ENCODE peak calls at places on chromosomes 13 and 19, in eight cellular contexts. B is mucosa of descending colon; U is CD4-positive, alpha-beta T cell; I is bronchial epithelial cell; N is WERI-Rb-1; L is ovary; P is fibroblast of pulmonary artery; H is adrenal gland. S is an unnamed sample.

GRCh38 chr19:14343286-14343685 is 38.0 kb upstream of the ADGRE5 start:
- DNase-seq in B (no peak), U (no peak), I (no peak), N (no peak), L (no peak), P (no peak), H (no peak), S (no peak)

GRCh38 chr13:75803175-75803611 is 167.1 kb downstream of the LMO7 start:
- DNase-seq in B (no peak), U (no peak), I (no peak), N (no peak), L (no peak), P (no peak), H (no peak), S (no peak)

GRCh38 chr13:48038763-48039162 is 1.2 kb downstream of the NUDT15 start:
- DNase-seq in B (no peak), U (no peak), I (no peak), N (no peak), L (no peak), P (no peak), H (no peak), S (no peak)

GRCh38 chr13:97588993-97589392 is 155.0 kb downstream of the RAP2A start:
- DNase-seq in B (no peak), U (no peak), I (no peak), N (no peak), L (no peak), P (no peak), H (no peak), S (no peak)

GRCh38 chr19:55253842-55254624 is 4.8 kb downstream of the PPP6R1 start:
- DNase-seq in B (peak), U (peak), I (no peak), N (no peak), L (no peak), P (no peak), H (no peak), S (no peak)

GRCh38 chr19:50891253-50891625 is 18.0 kb downstream of the KLK2 start:
- DNase-seq in B (no peak), U (no peak), I (no peak), N (no peak), L (no peak), P (no peak), H (no peak), S (no peak)

GRCh38 chr13:107438251-107438650 is 777.1 kb downstream of the LIG4 start:
- DNase-seq in B (no peak), U (no peak), I (no peak), N (no peak), L (no peak), P (no peak), H (no peak), S (no peak)

GRCh38 chr19:11377237-11377636 is 2.8 kb downstream of the SWSAP1 start:
- DNase-seq in B (no peak), U (no peak), I (peak), N (no peak), L (peak), P (peak), H (peak), S (peak)

GRCh38 chr13:81171065-81171647 is 830.2 kb upstream of the SPRY2 start:
- DNase-seq in B (no peak), U (no peak), I (peak), N (no peak), L (no peak), P (peak), H (no peak), S (no peak)

GRCh38 chr19:19386373-19386869 is 19.1 kb upstream of the GATAD2A start:
- DNase-seq in B (peak), U (peak), I (no peak), N (no peak), L (no peak), P (no peak), H (no peak), S (no peak)

GRCh38 chr13:99214232-99214631 is 13.6 kb downstream of the UBAC2 start:
- DNase-seq in B (no peak), U (peak), I (peak), N (no peak), L (no peak), P (no peak), H (no peak), S (no peak)

GRCh38 chr13:48424212-48424611 is 11.3 kb upstream of the LPAR6 start:
- DNase-seq in B (no peak), U (no peak), I (peak), N (no peak), L (no peak), P (no peak), H (no peak), S (no peak)

GRCh38 chr13:36673352-36673751 is 468 bp upstream of the SERTM1 start:
- DNase-seq in B (no peak), U (no peak), I (no peak), N (no peak), L (no peak), P (no peak), H (no peak), S (no peak)

GRCh38 chr19:49149652-49150105 is 5.5 kb downstream of the HRC start:
- DNase-seq in B (peak), U (no peak), I (peak), N (peak), L (peak), P (peak), H (peak), S (no peak)

GRCh38 chr13:20828540-20829364 is 55.0 kb upstream of the EEF1AKMT1 start:
- DNase-seq in B (no peak), U (no peak), I (peak), N (peak), L (peak), P (peak), H (no peak), S (no peak)

GRCh38 chr19:29211562-29212416 is 1.2 kb downstream of the UQCRFS1 start:
- DNase-seq in B (no peak), U (no peak), I (no peak), N (peak), L (no peak), P (peak), H (peak), S (no peak)

GRCh38 chr19:55165952-55166529 is 372 bp downstream of the DNAAF3 start:
- DNase-seq in B (peak), U (peak), I (peak), N (peak), L (peak), P (peak), H (peak), S (no peak)

GRCh38 chr19:42024622-42025111 is 30.6 kb upstream of the ATP1A3 start:
- DNase-seq in B (no peak), U (no peak), I (no peak), N (no peak), L (no peak), P (peak), H (no peak), S (no peak)

GRCh38 chr13:32316030-32316344 is 679 bp downstream of the BRCA2 start:
- DNase-seq in B (no peak), U (no peak), I (no peak), N (no peak), L (no peak), P (no peak), H (no peak), S (no peak)

GRCh38 chr19:46035546-46035945 is 5.3 kb downstream of the IGFL4 start:
- DNase-seq in B (no peak), U (no peak), I (no peak), N (no peak), L (no peak), P (no peak), H (no peak), S (no peak)

GRCh38 chr13:41648314-41648935 is 191.1 kb downstream of the RGCC start:
- DNase-seq in B (no peak), U (no peak), I (peak), N (no peak), L (no peak), P (peak), H (no peak), S (no peak)

GRCh38 chr19:18899624-18900560 is 3.9 kb upstream of the CERS1 start:
- DNase-seq in B (no peak), U (no peak), I (no peak), N (peak), L (no peak), P (no peak), H (no peak), S (no peak)

GRCh38 chr13:74134777-74135305 is 637 bp upstream of the KLF12 start:
- DNase-seq in B (peak), U (peak), I (peak), N (peak), L (no peak), P (no peak), H (no peak), S (no peak)

GRCh38 chr13:36088001-36088400 is 43.2 kb downstream of the DCLK1 start:
- DNase-seq in B (no peak), U (no peak), I (peak), N (no peak), L (no peak), P (no peak), H (no peak), S (no peak)

GRCh38 chr19:43639507-43640423 is at the start of gene CADM4:
- DNase-seq in B (peak), U (peak), I (no peak), N (peak), L (peak), P (no peak), H (no peak), S (no peak)
- TF ChIP-seq CTCF in B (no peak), U (no peak), I (no peak), N (no peak), L (no peak), P (no peak), H (no peak), S (no peak)

DNA sequence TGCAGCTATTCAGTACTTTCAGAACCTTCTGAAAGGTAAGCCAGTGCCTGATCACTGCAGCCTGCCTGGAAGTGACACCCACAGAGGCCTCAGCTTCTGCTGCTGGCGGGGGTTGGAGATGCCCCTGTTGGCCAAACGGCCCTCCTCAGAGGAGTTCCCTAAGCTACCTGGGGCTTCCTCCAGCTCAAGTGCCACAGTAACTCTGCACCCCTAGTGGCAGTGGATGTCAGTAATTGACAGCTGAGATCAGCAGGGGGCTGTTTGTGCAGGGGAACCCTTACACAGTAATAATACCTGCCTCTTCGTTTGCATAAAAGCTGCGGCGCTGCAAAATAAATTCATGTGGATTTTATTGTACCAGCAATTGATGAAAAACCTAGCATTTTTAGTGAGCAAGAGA is 28.9 kb downstream of the TDRD12 start:
- DNase-seq in B (no peak), U (peak), I (no peak), N (peak), L (no peak), P (no peak), H (no peak), S (no peak)
- TF ChIP-seq CTCF in B (no peak), U (peak), I (no peak), N (peak), L (no peak), P (no peak), H (no peak), S (no peak)

GRCh38 chr13:59829690-59830089 is 334.0 kb downstream of the DIAPH3 start:
- DNase-seq in B (no peak), U (no peak), I (peak), N (no peak), L (no peak), P (peak), H (no peak), S (no peak)
- TF ChIP-seq CTCF in B (no peak), U (no peak), I (no peak), N (no peak), L (no peak), P (no peak), H (no peak), S (no peak)

GRCh38 chr13:52010890-52011689 is at the start of gene ATP7B:
- DNase-seq in B (no peak), U (peak), I (no peak), N (peak), L (no peak), P (no peak), H (peak), S (no peak)
- TF ChIP-seq CTCF in B (no peak), U (no peak), I (peak), N (no peak), L (no peak), P (peak), H (no peak), S (peak)

GRCh38 chr13:110911880-110912279 is 3.0 kb downstream of the ANKRD10 start:
- DNase-seq in B (no peak), U (no peak), I (peak), N (no peak), L (no peak), P (no peak), H (no peak), S (no peak)

GRCh38 chr13:110907301-110907700 is 7.6 kb downstream of the ANKRD10 start:
- DNase-seq in B (no peak), U (no peak), I (no peak), N (no peak), L (no peak), P (no peak), H (no peak), S (no peak)

GRCh38 chr13:110904748-110905147 is 10.1 kb downstream of the ANKRD10 start:
- DNase-seq in B (no peak), U (no peak), I (no peak), N (no peak), L (no peak), P (no peak), H (no peak), S (no peak)

GRCh38 chr13:110910013-110910890 is 4.6 kb downstream of the ANKRD10 start:
- DNase-seq in B (no peak), U (no peak), I (no peak), N (no peak), L (no peak), P (no peak), H (no peak), S (no peak)

GRCh38 chr13:110907951-110908898 is 6.6 kb downstream of the ANKRD10 start:
- DNase-seq in B (no peak), U (no peak), I (peak), N (no peak), L (no peak), P (peak), H (peak), S (no peak)
- TF ChIP-seq CTCF in B (no peak), U (no peak), I (peak), N (no peak), L (no peak), P (no peak), H (no peak), S (no peak)

DNA sequence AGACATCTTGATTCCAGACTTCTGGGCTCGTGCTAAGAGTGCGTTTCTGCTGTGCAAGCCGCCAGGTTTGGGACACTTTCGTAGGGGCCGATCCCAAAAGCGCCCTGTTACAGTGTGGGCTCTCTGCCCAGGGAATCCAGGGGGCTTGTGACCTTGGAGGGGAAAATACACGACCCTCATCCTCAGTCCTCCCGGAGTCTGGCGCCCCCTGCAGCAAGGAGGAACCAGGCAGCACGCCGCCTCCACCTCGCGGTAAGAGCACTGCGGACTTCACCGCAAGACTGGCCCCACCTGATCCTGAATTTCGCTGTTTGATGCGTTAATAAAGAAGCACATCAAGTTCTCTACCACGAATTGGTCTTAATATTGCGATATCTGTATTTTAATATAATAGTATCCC is 5.2 kb downstream of the POLRMT start:
- DNase-seq in B (no peak), U (no peak), I (no peak), N (peak), L (no peak), P (no peak), H (no peak), S (no peak)
- TF ChIP-seq CTCF in B (no peak), U (no peak), I (peak), N (peak), L (no peak), P (peak), H (peak), S (no peak)

GRCh38 chr13:90233933-90234672 is 1113.4 kb upstream of the MIR17HG start:
- DNase-seq in B (no peak), U (no peak), I (no peak), N (no peak), L (no peak), P (no peak), H (no peak), S (no peak)
- TF ChIP-seq CTCF in B (no peak), U (no peak), I (no peak), N (no peak), L (no peak), P (no peak), H (no peak), S (no peak)

DNA sequence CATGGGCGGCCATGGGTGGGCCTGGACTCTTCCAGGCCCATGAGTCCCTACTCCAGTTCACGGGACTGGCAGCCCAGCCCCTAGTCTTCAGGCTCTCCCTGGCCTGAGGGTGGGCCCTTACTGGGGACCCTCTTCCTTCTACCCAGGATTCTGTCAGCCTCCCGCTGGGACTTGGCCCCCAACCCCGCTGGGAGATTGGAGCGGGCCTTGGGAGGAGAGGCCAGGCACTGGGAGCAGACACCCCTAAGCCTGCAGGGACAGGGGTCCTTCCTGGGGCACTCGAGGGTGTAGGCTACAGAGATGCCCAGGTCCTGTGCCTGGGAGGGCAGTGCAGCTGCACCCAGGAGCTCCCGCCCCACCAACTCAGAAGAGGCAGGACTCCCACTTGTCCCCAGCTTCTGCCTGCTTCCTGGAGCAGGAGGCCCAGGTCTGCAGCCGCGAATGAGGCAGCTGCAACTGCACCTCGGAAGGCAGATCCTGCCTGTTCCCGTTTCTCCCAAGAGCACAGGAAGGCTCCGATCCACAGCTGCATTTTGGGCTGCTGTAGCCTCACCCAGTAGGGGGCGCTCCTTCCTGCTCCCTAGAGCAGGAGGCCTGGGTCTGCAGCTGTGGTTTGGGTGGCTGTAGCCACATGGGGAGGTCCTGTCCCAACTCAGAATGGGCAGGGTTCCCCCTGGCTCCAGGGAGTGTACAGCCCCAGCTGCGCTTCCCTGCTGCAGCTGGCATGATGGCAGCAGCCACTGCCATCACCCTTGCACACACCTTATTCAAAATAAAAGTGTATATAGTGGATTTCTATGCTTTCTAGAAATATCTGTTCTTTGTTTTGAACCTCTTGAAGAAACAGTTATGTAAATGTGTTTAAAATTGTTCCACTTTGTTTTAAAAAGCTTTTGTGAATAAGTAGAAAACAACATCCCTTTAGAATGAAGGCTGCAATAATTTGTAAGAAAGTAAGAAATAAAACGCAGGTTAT is 46.8 kb downstream of the TEX26 start:
- DNase-seq in B (no peak), U (peak), I (no peak), N (peak), L (no peak), P (peak), H (peak), S (no peak)
- TF ChIP-seq CTCF in B (peak), U (peak), I (peak), N (peak), L (no peak), P (peak), H (peak), S (no peak)

DNA sequence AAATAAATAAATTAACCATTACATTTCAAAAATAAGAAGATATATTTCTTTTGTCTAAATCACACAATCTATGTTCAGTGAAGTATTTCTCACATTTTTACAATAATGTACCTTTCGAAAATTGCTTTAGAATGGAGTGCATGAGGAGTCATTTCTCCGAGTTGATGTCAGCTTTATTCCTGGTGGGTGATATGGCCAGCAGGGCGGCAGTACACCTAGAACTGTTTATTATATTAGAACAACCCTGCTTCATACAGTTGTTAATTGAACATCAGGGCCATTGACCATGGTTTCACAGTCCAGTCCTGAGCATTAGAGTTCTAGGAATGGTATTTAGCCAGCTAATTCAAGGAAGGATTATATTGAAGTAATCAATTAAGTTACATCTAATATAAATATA is 696.3 kb upstream of the SLC10A2 start:
- DNase-seq in B (no peak), U (no peak), I (no peak), N (no peak), L (no peak), P (no peak), H (no peak), S (no peak)
- TF ChIP-seq CTCF in B (no peak), U (no peak), I (no peak), N (no peak), L (no peak), P (no peak), H (no peak), S (no peak)

GRCh38 chr13:94427313-94427712 is 52.2 kb downstream of the DCT start:
- DNase-seq in B (no peak), U (no peak), I (no peak), N (peak), L (no peak), P (no peak), H (no peak), S (no peak)

GRCh38 chr13:94431987-94432386 is 47.5 kb downstream of the DCT start:
- DNase-seq in B (no peak), U (no peak), I (no peak), N (no peak), L (no peak), P (no peak), H (no peak), S (no peak)

GRCh38 chr13:94435604-94436226 is 43.8 kb downstream of the DCT start:
- DNase-seq in B (no peak), U (no peak), I (peak), N (no peak), L (no peak), P (peak), H (no peak), S (no peak)

GRCh38 chr13:94433055-94433947 is 46.2 kb downstream of the DCT start:
- DNase-seq in B (no peak), U (no peak), I (peak), N (peak), L (no peak), P (peak), H (no peak), S (no peak)

DNA sequence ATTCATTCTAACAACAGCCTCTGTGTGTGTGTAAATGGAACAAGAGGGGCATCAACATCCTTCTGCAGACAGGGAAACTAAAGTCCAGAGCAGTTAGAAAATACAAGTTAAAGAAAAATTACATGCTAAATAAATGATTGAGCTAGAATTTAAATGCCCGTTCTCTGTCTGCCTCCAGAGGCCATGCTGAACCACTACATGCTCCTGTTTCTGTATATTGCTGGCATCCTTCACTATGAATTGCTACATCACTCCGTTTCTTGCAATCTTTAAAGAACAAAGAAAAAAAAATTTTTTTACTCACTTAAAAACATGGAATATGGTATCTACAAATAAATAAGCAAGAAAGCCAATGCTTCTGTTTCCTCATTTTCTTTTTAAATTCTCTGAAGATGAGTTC is 47.9 kb downstream of the DCT start:
- DNase-seq in B (no peak), U (no peak), I (no peak), N (no peak), L (no peak), P (peak), H (no peak), S (no peak)
- TF ChIP-seq CTCF in B (no peak), U (no peak), I (no peak), N (peak), L (no peak), P (peak), H (no peak), S (no peak)